ENCODE peak calls at places on chromosomes 1 and 21, in eight cellular contexts. P is endodermal cell, X is right cardiac atrium, Y is A673, L is pancreas, G is fibroblast of lung, A is dorsolateral prefrontal cortex, D is brain microvascular endothelial cell. W is an unnamed sample. For H3K27me3, the result is how much of the 10 kb centered on the place peaks cover.

GRCh38 chr1:156149374-156150106 is 3.8 kb upstream of the SEMA4A start:
- DNase-seq in P (peak), X (peak), Y (no peak), L (no peak), G (no peak), A (no peak), D (no peak), W (no peak)

GRCh38 chr1:111599781-111600180 is 19.8 kb upstream of the RAP1A start:
- DNase-seq in P (no peak), X (no peak), Y (no peak), L (no peak), G (no peak), A (no peak), D (no peak), W (no peak)

GRCh38 chr1:22273686-22274681 is 131.1 kb upstream of the WNT4 start:
- DNase-seq in P (no peak), X (no peak), Y (no peak), L (no peak), G (no peak), A (no peak), D (no peak), W (no peak)

GRCh38 chr21:24369751-24370150 is 1237.5 kb downstream of the MRPL39 start:
- DNase-seq in P (no peak), X (no peak), Y (no peak), L (no peak), G (no peak), A (no peak), D (no peak), W (no peak)

GRCh38 chr1:14649976-14650375 is 51.5 kb downstream of the KAZN start:
- DNase-seq in P (no peak), X (no peak), Y (no peak), L (no peak), G (no peak), A (no peak), D (no peak), W (no peak)

GRCh38 chr1:214934035-214934434 is 148.5 kb upstream of the KCNK2 start:
- DNase-seq in P (no peak), X (no peak), Y (no peak), L (no peak), G (no peak), A (no peak), D (no peak), W (no peak)

GRCh38 chr1:154712166-154712838 is 104.3 kb upstream of the ADAR start:
- DNase-seq in P (no peak), X (no peak), Y (no peak), L (no peak), G (no peak), A (no peak), D (no peak), W (no peak)

GRCh38 chr21:27648560-27648959 is 681.7 kb upstream of the ADAMTS5 start:
- DNase-seq in P (no peak), X (no peak), Y (no peak), L (no peak), G (peak), A (no peak), D (peak), W (no peak)

GRCh38 chr1:228308628-228309547 is 97.7 kb downstream of the TRIM11 start:
- DNase-seq in P (peak), X (no peak), Y (no peak), L (peak), G (no peak), A (no peak), D (no peak), W (peak)

GRCh38 chr1:228374711-228375577 is 31.7 kb downstream of the TRIM11 start:
- DNase-seq in P (no peak), X (peak), Y (no peak), L (peak), G (peak), A (peak), D (peak), W (no peak)

DNA sequence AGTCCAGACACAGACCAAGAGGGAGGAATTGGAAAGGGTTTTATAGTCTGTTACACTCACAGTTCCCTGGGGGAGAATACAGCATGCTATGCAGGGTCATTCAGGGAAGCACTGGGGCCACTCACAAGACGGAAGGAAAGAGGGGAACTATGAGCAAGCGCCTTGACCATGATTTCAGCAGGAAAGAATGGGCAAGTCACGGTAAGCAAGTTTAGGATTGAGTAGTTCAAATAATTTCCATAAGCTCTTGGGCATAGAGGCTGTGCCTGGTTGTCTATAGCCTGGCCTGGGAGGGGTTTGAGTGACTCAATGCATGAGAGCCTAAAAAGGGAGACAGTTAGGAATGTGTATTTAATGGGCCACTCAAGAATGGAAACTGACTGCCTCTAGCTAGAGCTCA is 176.7 kb downstream of the TTLL7 start:
- DNase-seq in P (no peak), X (no peak), Y (no peak), L (no peak), G (no peak), A (no peak), D (peak), W (no peak)
- H3K4me3 ChIP-seq in P (no peak), X (no peak), Y (no peak), L (no peak), G (no peak), A (no peak), D (no peak), W (no peak)

GRCh38 chr1:9149151-9149550 is 20.2 kb upstream of the GPR157 start:
- DNase-seq in P (no peak), X (no peak), Y (no peak), L (no peak), G (no peak), A (no peak), D (no peak), W (no peak)

GRCh38 chr1:9146156-9146555 is 17.3 kb upstream of the GPR157 start:
- DNase-seq in P (no peak), X (no peak), Y (no peak), L (no peak), G (no peak), A (no peak), D (no peak), W (no peak)

GRCh38 chr1:9143250-9143649 is 14.3 kb upstream of the GPR157 start:
- DNase-seq in P (no peak), X (peak), Y (no peak), L (no peak), G (peak), A (no peak), D (no peak), W (no peak)

GRCh38 chr1:9145021-9145668 is 16.2 kb upstream of the GPR157 start:
- DNase-seq in P (no peak), X (no peak), Y (no peak), L (no peak), G (peak), A (no peak), D (peak), W (no peak)

DNA sequence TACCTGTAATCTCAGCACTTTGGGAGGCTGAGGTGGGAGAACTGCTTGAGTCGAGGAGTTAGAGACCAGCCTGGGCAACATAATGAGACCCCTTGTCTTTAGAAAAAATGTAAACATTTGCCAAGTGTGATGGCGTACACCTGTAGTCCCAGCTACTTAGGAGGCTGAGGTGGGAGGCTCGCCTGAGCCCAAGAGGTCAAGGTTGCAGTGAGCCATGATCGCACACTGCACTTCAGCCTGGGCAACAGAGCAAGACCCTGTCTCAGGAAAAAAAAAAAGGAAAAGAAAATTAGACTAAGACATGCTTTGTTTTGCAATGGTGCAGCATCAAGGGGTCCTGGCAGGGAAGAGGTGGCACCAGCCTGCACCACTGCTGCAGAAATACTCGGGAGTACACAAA is 16.8 kb upstream of the GPR157 start:
- DNase-seq in P (no peak), X (no peak), Y (no peak), L (no peak), G (no peak), A (no peak), D (no peak), W (no peak)
- H3K27me3 ChIP-seq in P (under half), X (under half), Y (under half), L (under half), G (under half), A (under half), D (under half), W (under half)

GRCh38 chr1:202199141-202199889 is 5.7 kb downstream of the LGR6 start:
- DNase-seq in P (no peak), X (peak), Y (no peak), L (no peak), G (no peak), A (no peak), D (no peak), W (no peak)
- H3K4me3 ChIP-seq in P (no peak), X (no peak), Y (no peak), L (no peak), G (no peak), A (no peak), D (no peak), W (no peak)

DNA sequence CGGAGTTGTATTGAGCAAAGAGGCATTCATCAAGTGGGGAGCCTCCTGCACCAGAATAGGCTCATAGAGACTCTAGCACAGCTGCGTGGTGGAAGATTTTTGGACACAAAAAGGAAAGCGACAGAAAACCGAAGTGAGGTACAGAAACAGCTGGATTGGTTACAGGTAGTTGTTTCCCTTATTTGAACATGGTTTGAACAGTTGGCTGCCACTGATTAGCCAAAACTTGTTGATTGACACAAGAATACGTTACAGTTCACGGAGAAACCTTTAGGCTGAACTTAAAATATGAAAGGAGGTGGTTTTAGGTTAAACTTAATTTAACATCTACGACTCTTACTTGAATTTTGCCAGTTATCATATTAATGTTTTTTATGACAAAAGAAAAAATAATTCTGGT is 89.1 kb downstream of the ZNF326 start:
- DNase-seq in P (no peak), X (no peak), Y (no peak), L (no peak), G (no peak), A (no peak), D (no peak), W (no peak)
- H3K27me3 ChIP-seq in P (under half), X (under half), Y (under half), L (under half), G (under half), A (under half), D (under half), W (under half)

DNA sequence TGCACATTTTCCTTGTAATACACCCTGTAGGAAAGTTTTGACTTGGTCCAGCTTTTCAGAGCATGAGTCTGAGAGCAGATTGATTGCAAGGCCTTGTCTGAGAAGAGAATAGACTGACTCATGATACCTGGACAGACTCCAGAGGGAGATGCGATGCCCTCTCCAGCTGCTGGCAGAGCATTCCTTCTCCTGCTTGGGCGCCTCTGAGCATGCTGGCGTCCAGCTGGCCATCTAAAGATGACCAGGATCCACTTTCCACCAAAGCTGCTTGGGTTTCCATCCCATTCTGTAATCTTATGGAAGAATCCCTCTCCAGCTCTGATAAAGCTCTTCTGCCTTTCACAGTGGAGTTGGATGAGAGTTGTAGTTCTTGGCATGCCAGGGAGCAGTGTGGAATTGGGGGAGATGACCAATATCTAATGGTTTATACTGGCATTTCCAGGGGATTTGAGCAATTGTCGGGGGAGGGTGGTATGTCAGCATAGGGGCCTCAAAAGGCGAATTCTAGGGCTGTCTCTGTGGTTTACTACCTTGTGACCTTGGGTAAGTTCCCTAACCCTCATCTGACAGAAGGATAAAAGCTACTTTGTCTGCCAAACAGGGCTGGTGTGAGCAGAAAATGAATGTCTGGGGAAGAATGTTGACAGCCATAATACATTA is 19.5 kb downstream of the SZRD1 start:
- DNase-seq in P (no peak), X (no peak), Y (no peak), L (no peak), G (peak), A (no peak), D (peak), W (no peak)
- H3K4me3 ChIP-seq in P (no peak), X (peak), Y (no peak), L (no peak), G (peak), A (no peak), D (no peak), W (no peak)

DNA sequence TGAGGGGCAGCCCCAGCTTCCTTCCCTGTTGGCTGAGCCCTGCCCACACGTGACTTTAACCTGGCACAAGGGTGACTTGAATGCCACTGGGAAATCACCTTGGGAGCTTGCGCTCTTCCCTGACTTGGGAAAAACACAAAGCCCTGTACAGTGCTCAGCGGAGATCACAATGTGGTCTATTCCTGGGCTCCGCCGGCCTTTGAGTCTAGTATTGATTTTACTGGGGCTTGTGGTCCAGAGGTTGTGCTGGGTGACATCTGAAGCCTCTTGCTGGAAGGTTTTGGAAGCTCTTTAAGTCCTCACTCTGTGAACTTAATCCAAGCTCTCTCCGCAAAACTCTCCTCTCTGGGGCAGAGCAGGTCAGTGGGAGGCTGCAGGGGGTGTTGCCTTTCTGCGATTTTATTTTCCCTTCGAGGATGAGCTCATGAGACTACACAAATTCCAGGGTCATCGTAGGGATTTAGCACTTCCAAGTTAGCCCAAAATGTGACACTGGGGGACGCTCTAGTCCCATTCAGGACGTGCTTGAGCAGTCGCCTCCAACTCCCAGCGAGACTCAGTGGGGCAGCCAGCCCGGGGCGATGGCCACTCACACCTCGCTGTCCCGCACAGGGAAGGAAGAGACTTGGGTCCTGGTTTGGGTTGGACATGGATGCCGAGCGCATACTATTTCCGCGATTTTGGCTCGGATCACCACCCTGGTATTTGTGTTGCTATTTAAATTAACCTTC is 291.9 kb upstream of the AJAP1 start:
- DNase-seq in P (no peak), X (no peak), Y (no peak), L (no peak), G (no peak), A (no peak), D (no peak), W (no peak)
- H3K27me3 ChIP-seq in P (under half), X (under half), Y (under half), L (under half), G (under half), A (under half), D (under half), W (under half)

GRCh38 chr21:44907966-44908364 is 12.7 kb downstream of the ITGB2 start:
- DNase-seq in P (no peak), X (peak), Y (peak), L (peak), G (no peak), A (no peak), D (no peak), W (no peak)

GRCh38 chr21:44908496-44908895 is 12.2 kb downstream of the ITGB2 start:
- DNase-seq in P (no peak), X (no peak), Y (no peak), L (no peak), G (no peak), A (no peak), D (peak), W (no peak)

GRCh38 chr21:44908908-44909307 is 11.8 kb downstream of the ITGB2 start:
- DNase-seq in P (no peak), X (peak), Y (no peak), L (peak), G (no peak), A (no peak), D (no peak), W (no peak)

GRCh38 chr21:44905725-44906084 is 15.0 kb downstream of the ITGB2 start:
- DNase-seq in P (no peak), X (peak), Y (no peak), L (no peak), G (no peak), A (no peak), D (no peak), W (no peak)

GRCh38 chr21:44907225-44907965 is 13.3 kb downstream of the ITGB2 start:
- DNase-seq in P (peak), X (peak), Y (peak), L (peak), G (no peak), A (no peak), D (no peak), W (no peak)
- H3K4me3 ChIP-seq in P (no peak), X (no peak), Y (peak), L (no peak), G (no peak), A (no peak), D (no peak), W (no peak)

DNA sequence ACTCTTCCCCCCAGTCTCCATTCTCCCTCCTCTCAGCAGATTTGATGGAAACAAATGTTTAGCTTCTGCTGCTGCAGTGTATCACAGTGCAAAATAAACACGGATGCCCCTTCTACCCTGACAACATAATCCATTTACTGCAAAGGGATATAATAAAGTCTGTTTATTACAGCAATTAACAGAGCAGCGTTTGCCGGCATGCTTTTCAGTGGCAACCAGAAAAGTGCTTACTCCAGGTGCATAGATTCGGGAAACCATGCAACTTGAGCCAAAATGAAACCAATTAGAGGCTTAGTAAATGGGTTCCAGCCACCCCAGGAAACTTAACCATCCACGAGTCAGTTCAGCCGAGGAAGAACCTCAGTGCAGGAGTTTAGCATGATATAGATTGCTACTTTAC is 12.9 kb upstream of the LEMD1 start:
- DNase-seq in P (no peak), X (no peak), Y (no peak), L (no peak), G (no peak), A (no peak), D (no peak), W (no peak)
- H3K27me3 ChIP-seq in P (under half), X (under half), Y (under half), L (under half), G (under half), A (under half), D (under half), W (under half)